ENCODE peak calls at places on chromosomes 3 and 15, in four cellular contexts. One of them, this sample, is unnamed.

GRCh38 chr3:108863799-108864135 is 41.2 kb downstream of the TRAT1 start:
- DNase-seq in psoas muscle: no peak
- DNase-seq in ACHN: no peak
- DNase-seq in EL: no peak
- DNase-seq in this sample: no peak

GRCh38 chr15:95105229-95105628 is 873.9 kb downstream of the MCTP2 start:
- DNase-seq in psoas muscle: no peak
- DNase-seq in ACHN: no peak
- DNase-seq in EL: peak; percentile 90
- DNase-seq in this sample: no peak

GRCh38 chr3:176690470-176690869 is 506.8 kb downstream of the TBL1XR1 start:
- DNase-seq in psoas muscle: no peak
- DNase-seq in ACHN: no peak
- DNase-seq in EL: peak; percentile 6
- DNase-seq in this sample: no peak

GRCh38 chr15:91263632-91264477 is 163.8 kb downstream of the SV2B start:
- DNase-seq in psoas muscle: peak; percentile 87
- DNase-seq in ACHN: peak; percentile 43
- DNase-seq in EL: peak; percentile 9
- DNase-seq in this sample: no peak

GRCh38 chr15:38129531-38130199 is 123.0 kb upstream of the SPRED1 start:
- DNase-seq in psoas muscle: peak; percentile 66
- DNase-seq in ACHN: peak; percentile 84
- DNase-seq in EL: peak; percentile 98
- DNase-seq in this sample: no peak

GRCh38 chr3:196186661-196187573 is 24.3 kb downstream of the ZDHHC19 start:
- DNase-seq in psoas muscle: peak; percentile 51
- DNase-seq in ACHN: no peak
- DNase-seq in EL: no peak
- DNase-seq in this sample: no peak

GRCh38 chr3:156605686-156606605 is 51.0 kb upstream of the SSR3 start:
- DNase-seq in psoas muscle: peak; percentile 58
- DNase-seq in ACHN: peak; percentile 90
- DNase-seq in EL: peak; percentile 94
- DNase-seq in this sample: no peak

GRCh38 chr3:194313642-194314430 is 37.3 kb downstream of the CPN2 start:
- DNase-seq in psoas muscle: peak; percentile 89
- DNase-seq in ACHN: peak; percentile 25
- DNase-seq in EL: no peak
- DNase-seq in this sample: no peak

GRCh38 chr15:93366387-93367100 is 277.5 kb upstream of the RGMA start:
- DNase-seq in psoas muscle: no peak
- DNase-seq in ACHN: no peak
- DNase-seq in EL: no peak
- DNase-seq in this sample: no peak

GRCh38 chr3:149999421-149999820 is 28.7 kb upstream of the PFN2 start:
- DNase-seq in psoas muscle: no peak
- DNase-seq in ACHN: no peak
- DNase-seq in EL: no peak
- DNase-seq in this sample: no peak

GRCh38 chr15:74374648-74375302 is 7.3 kb upstream of the CYP11A1 start:
- DNase-seq in psoas muscle: no peak
- DNase-seq in ACHN: no peak
- DNase-seq in EL: no peak
- DNase-seq in this sample: no peak

GRCh38 chr15:48031466-48031865 is 89.3 kb upstream of the SLC24A5 start:
- DNase-seq in psoas muscle: no peak
- DNase-seq in ACHN: no peak
- DNase-seq in EL: no peak
- DNase-seq in this sample: no peak

GRCh38 chr15:96351801-96352593 is 21.5 kb downstream of the NR2F2 start:
- DNase-seq in psoas muscle: peak; percentile 55
- DNase-seq in ACHN: no peak
- DNase-seq in EL: no peak
- DNase-seq in this sample: no peak

This sample was measured in cortex of kidney.